ENCODE peak calls at places on chromosomes 7 and 10, in seven cellular contexts. V is mesendoderm, P is H1, B is mesenchymal stem cell, O is IMR-90, Z is neuronal stem cell, N is H9. A is an unnamed sample.

GRCh38 chr7:16137944-16138343 is 283.4 kb downstream of the CRPPA start:
- DNase-seq in O (no peak), B (no peak), V (no peak), P (no peak), Z (no peak), N (no peak), A (no peak)

GRCh38 chr10:110212119-110213006 is 5.0 kb downstream of the MXI1 start:
- DNase-seq in B (no peak), P (no peak), N (no peak), Z (no peak), O (no peak), V (no peak), A (no peak)

GRCh38 chr7:140654109-140654387 is 13.4 kb upstream of the DENND2A start:
- DNase-seq in B (no peak), P (no peak), O (no peak), V (no peak), Z (no peak), N (no peak), A (no peak)

GRCh38 chr10:49620841-49621378 is 7.1 kb downstream of the CHAT start:
- DNase-seq in V (no peak), O (no peak), Z (no peak), B (no peak), P (no peak), N (no peak), A (no peak)

GRCh38 chr7:139949629-139950028 is 113.1 kb downstream of the PARP12 start:
- DNase-seq in N (no peak), O (peak; percentile 23), P (no peak), B (no peak), V (no peak), Z (no peak), A (no peak)

GRCh38 chr7:522071-522937 is 2.7 kb upstream of the PDGFA start:
- DNase-seq in B (peak; percentile 73), N (no peak), P (no peak), O (peak; percentile 32), V (peak; percentile 51), Z (no peak), A (peak; percentile 51)

GRCh38 chr7:140533394-140533872 is 54.1 kb upstream of the MKRN1 start:
- DNase-seq in B (peak; percentile 23), O (peak; percentile 29), Z (no peak), P (no peak), N (no peak), V (no peak), A (no peak)

GRCh38 chr10:112279482-112279881 is 3.7 kb upstream of the TECTB start:
- DNase-seq in B (no peak), Z (no peak), P (no peak), N (no peak), V (peak; percentile 45), O (no peak), A (no peak)

GRCh38 chr10:113412161-113412560 is 140.7 kb upstream of the HABP2 start:
- DNase-seq in N (no peak), O (no peak), P (no peak), V (no peak), Z (no peak), B (no peak), A (no peak)

GRCh38 chr10:109773818-109774440 is 149.4 kb downstream of the XPNPEP1 start:
- DNase-seq in Z (peak; percentile 23), V (peak; percentile 53), N (no peak), P (no peak), O (peak; percentile 43), B (peak; percentile 35), A (peak; percentile 40)

GRCh38 chr7:122143376-122143750 is 686 bp downstream of the AASS start:
- DNase-seq in Z (peak; percentile 21), B (peak; percentile 63), P (no peak), V (peak; percentile 52), N (no peak), O (peak; percentile 19), A (no peak)

GRCh38 chr7:104160375-104160774 is 47.4 kb downstream of the ORC5 start:
- DNase-seq in O (peak; percentile 42), B (peak; percentile 27), P (no peak), Z (no peak), V (no peak), N (no peak), A (no peak)

GRCh38 chr7:28889290-28889689 is 68.8 kb downstream of the TRIL start:
- DNase-seq in P (no peak), N (peak; percentile 53), B (no peak), O (no peak), Z (no peak), V (no peak), A (no peak)
- H3K23ac ChIP-seq in P (no peak overlapping the region), N (no peak overlapping the region), B (no peak overlapping the region), O (no peak overlapping the region), Z (no peak overlapping the region), V (no peak overlapping the region), A (no peak overlapping the region)

GRCh38 chr10:82922046-82922445 is 1047.1 kb downstream of the NRG3 start:
- DNase-seq in O (no peak), Z (no peak), B (no peak), V (no peak), P (no peak), N (no peak), A (no peak)
- H3K23ac ChIP-seq in O (no peak overlapping the region), Z (no peak overlapping the region), B (no peak overlapping the region), V (no peak overlapping the region), P (no peak overlapping the region), N (no peak overlapping the region), A (no peak overlapping the region)

GRCh38 chr10:127368101-127368500 is 171.7 kb upstream of the INSYN2A start:
- DNase-seq in V (no peak), P (no peak), Z (no peak), N (no peak), O (no peak), B (no peak), A (no peak)

GRCh38 chr10:127372361-127372760 is 176.0 kb upstream of the INSYN2A start:
- DNase-seq in Z (no peak), N (no peak), B (no peak), P (no peak), V (no peak), O (no peak), A (no peak)

GRCh38 chr10:127368937-127369336 is 172.5 kb upstream of the INSYN2A start:
- DNase-seq in N (no peak), V (no peak), B (no peak), O (no peak), Z (no peak), P (no peak), A (no peak)

GRCh38 chr10:127374074-127374680 is 174.9 kb upstream of the NPS start:
- DNase-seq in O (no peak), V (no peak), Z (no peak), B (no peak), N (no peak), P (no peak), A (no peak)

GRCh38 chr10:127370601-127371000 is 174.2 kb upstream of the INSYN2A start:
- DNase-seq in O (no peak), V (no peak), P (no peak), Z (no peak), N (no peak), B (no peak), A (no peak)
- H3K23ac ChIP-seq in O (no peak overlapping the region), V (no peak overlapping the region), P (no peak overlapping the region), Z (no peak overlapping the region), N (no peak overlapping the region), B (no peak overlapping the region), A (no peak overlapping the region)

DNA sequence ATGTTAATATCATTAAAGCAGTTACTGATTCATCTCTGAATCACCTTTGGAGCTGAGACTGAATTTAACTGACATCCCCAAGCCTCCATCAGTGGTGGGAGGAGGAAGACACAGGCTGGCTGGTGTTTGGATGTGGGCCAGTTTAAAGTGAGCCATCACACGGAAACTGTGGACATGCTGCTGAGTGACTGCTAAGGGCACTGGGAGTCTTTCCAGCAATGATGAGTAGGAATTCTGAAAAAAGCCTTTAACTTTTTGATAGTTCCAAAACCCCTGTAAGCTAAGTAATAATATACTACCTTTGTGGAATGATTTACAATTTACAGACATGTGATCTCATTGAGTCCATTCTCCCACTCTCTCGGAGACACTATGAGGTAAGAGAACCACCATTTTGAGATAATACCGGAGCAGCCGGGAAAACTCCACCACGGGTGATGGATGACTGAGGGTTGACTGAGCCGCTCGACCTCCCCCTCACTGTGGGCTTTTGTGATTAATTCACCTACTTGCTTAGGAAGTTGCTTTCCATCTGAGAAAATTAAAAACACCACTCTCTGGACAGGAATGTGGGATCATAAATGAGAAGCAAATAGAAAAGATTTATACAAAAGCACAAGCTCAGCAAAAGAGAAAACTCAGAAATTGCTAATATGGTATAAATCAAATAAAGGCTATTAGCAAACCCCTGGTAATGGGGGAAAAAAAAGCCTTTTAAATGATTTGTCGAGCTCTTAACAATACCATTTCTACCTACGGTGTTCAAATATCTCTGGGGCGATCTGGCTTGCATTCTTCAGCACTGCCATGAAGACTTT is 194.8 kb downstream of the FANK1 start:
- DNase-seq in V (no peak), B (peak; percentile 81), O (peak; percentile 97), Z (no peak), P (no peak), N (no peak), A (no peak)
- H3K23ac ChIP-seq in V (no peak overlapping the region), B (no peak overlapping the region), O (no peak overlapping the region), Z (no peak overlapping the region), P (no peak overlapping the region), N (no peak overlapping the region), A (no peak overlapping the region)

GRCh38 chr7:108372601-108373000 is 83.6 kb downstream of the NRCAM start:
- DNase-seq in V (no peak), O (no peak), Z (no peak), B (no peak), P (no peak), N (no peak), A (no peak)
- H3K23ac ChIP-seq in V (no peak overlapping the region), O (no peak overlapping the region), Z (no peak overlapping the region), B (no peak overlapping the region), P (no peak overlapping the region), N (no peak overlapping the region), A (no peak overlapping the region)

GRCh38 chr7:149261321-149261828 is 621 bp upstream of the ZNF783 start:
- DNase-seq in N (no peak), P (no peak), V (peak; percentile 39), O (peak; percentile 52), B (peak; percentile 51), Z (no peak), A (peak; percentile 81)
- H3K23ac ChIP-seq in N (no peak overlapping the region), P (no peak overlapping the region), V (no peak overlapping the region), O (peak overlapping the region; percentile 76), B (no peak overlapping the region), Z (peak overlapping the region; percentile 80), A (no peak overlapping the region)

GRCh38 chr7:36726806-36727503 is 2.7 kb upstream of the AOAH start:
- DNase-seq in P (no peak), B (no peak), Z (no peak), N (no peak), O (no peak), V (no peak), A (no peak)

GRCh38 chr7:36728143-36728542 is 3.8 kb upstream of the AOAH start:
- DNase-seq in N (no peak), V (no peak), Z (no peak), P (no peak), B (no peak), O (no peak), A (no peak)

GRCh38 chr7:36719233-36719632 is 5.1 kb downstream of the AOAH start:
- DNase-seq in B (no peak), N (no peak), Z (no peak), P (no peak), V (no peak), O (no peak), A (no peak)

GRCh38 chr7:36726311-36726710 is 2.0 kb upstream of the AOAH start:
- DNase-seq in O (no peak), B (no peak), P (no peak), V (no peak), N (no peak), Z (no peak), A (no peak)

GRCh38 chr7:36723951-36724664 is at the start of gene AOAH:
- DNase-seq in Z (no peak), V (no peak), P (no peak), N (no peak), B (no peak), O (no peak), A (peak; percentile 26)
- H3K23ac ChIP-seq in Z (no peak within 1 kb of the TSS), V (no peak within 1 kb of the TSS), P (no peak within 1 kb of the TSS), N (no peak within 1 kb of the TSS), B (no peak within 1 kb of the TSS), O (no peak within 1 kb of the TSS), A (no peak within 1 kb of the TSS)

A was measured in trophoblast cell.